ENCODE peak calls at places on chromosomes 16 and 17, in eight cellular contexts. One of them, this sample, is unnamed.

GRCh38 chr16:83561876-83562275 is 245.9 kb upstream of the HSBP1 start:
- DNase-seq in AG04450: no peak
- DNase-seq in thoracic aorta: no peak
- DNase-seq in ascending aorta: no peak
- DNase-seq in heart right ventricle: no peak
- DNase-seq in left lung: no peak
- DNase-seq in transverse colon: no peak
- DNase-seq in suprapubic skin: no peak
- DNase-seq in this sample: no peak

GRCh38 chr17:9643611-9644010 is 1.7 kb upstream of the USP43 start:
- DNase-seq in AG04450: no peak
- DNase-seq in thoracic aorta: no peak
- DNase-seq in ascending aorta: no peak
- DNase-seq in heart right ventricle: no peak
- DNase-seq in left lung: no peak
- DNase-seq in transverse colon: no peak
- DNase-seq in suprapubic skin: no peak
- DNase-seq in this sample: no peak

GRCh38 chr17:21295036-21295952 is 10.8 kb downstream of the MAP2K3 start:
- DNase-seq in AG04450: no peak
- DNase-seq in thoracic aorta: no peak
- DNase-seq in ascending aorta: no peak
- DNase-seq in heart right ventricle: peak; percentile 80
- DNase-seq in left lung: peak; percentile 84
- DNase-seq in transverse colon: peak; percentile 55
- DNase-seq in suprapubic skin: no peak
- DNase-seq in this sample: peak; percentile 80

GRCh38 chr16:81431554-81432353 is 12.9 kb upstream of the CMIP start:
- DNase-seq in AG04450: peak; percentile 20
- DNase-seq in thoracic aorta: no peak
- DNase-seq in ascending aorta: peak; percentile 76
- DNase-seq in heart right ventricle: no peak
- DNase-seq in left lung: no peak
- DNase-seq in transverse colon: no peak
- DNase-seq in suprapubic skin: peak; percentile 75
- DNase-seq in this sample: no peak

GRCh38 chr17:61567045-61567802 is 23.8 kb downstream of the NACA2 start:
- DNase-seq in AG04450: no peak
- DNase-seq in thoracic aorta: no peak
- DNase-seq in ascending aorta: no peak
- DNase-seq in heart right ventricle: no peak
- DNase-seq in left lung: no peak
- DNase-seq in transverse colon: no peak
- DNase-seq in suprapubic skin: no peak
- DNase-seq in this sample: no peak

GRCh38 chr16:26951950-26952349 is 114.8 kb upstream of the C16orf82 start:
- DNase-seq in AG04450: no peak
- DNase-seq in thoracic aorta: no peak
- DNase-seq in ascending aorta: no peak
- DNase-seq in heart right ventricle: no peak
- DNase-seq in left lung: no peak
- DNase-seq in transverse colon: no peak
- DNase-seq in suprapubic skin: no peak
- DNase-seq in this sample: no peak

GRCh38 chr17:9002610-9003354 is 18.5 kb upstream of the NTN1 start:
- DNase-seq in AG04450: no peak
- DNase-seq in thoracic aorta: no peak
- DNase-seq in ascending aorta: peak; percentile 65
- DNase-seq in heart right ventricle: peak; percentile 32
- DNase-seq in left lung: peak; percentile 80
- DNase-seq in transverse colon: no peak
- DNase-seq in suprapubic skin: no peak
- DNase-seq in this sample: peak; percentile 48

GRCh38 chr17:83067071-83067717 is 12.2 kb upstream of the METRNL start:
- DNase-seq in AG04450: no peak
- DNase-seq in thoracic aorta: peak; percentile 0
- DNase-seq in ascending aorta: peak; percentile 55
- DNase-seq in heart right ventricle: peak; percentile 7
- DNase-seq in left lung: peak; percentile 69
- DNase-seq in transverse colon: peak; percentile 7
- DNase-seq in suprapubic skin: peak; percentile 54
- DNase-seq in this sample: peak; percentile 7

GRCh38 chr17:43766413-43767052 is 7.9 kb upstream of the SOST start:
- DNase-seq in AG04450: no peak
- DNase-seq in thoracic aorta: no peak
- DNase-seq in ascending aorta: peak; percentile 80
- DNase-seq in heart right ventricle: peak; percentile 47
- DNase-seq in left lung: no peak
- DNase-seq in transverse colon: peak; percentile 62
- DNase-seq in suprapubic skin: no peak
- DNase-seq in this sample: peak; percentile 55

GRCh38 chr16:85519540-85520231 is 93.4 kb upstream of the GSE1 start:
- DNase-seq in AG04450: no peak
- DNase-seq in thoracic aorta: no peak
- DNase-seq in ascending aorta: no peak
- DNase-seq in heart right ventricle: no peak
- DNase-seq in left lung: no peak
- DNase-seq in transverse colon: no peak
- DNase-seq in suprapubic skin: no peak
- DNase-seq in this sample: no peak

GRCh38 chr17:15361592-15361991 is 20.2 kb upstream of the TEKT3 start:
- DNase-seq in AG04450: no peak
- DNase-seq in thoracic aorta: no peak
- DNase-seq in ascending aorta: no peak
- DNase-seq in heart right ventricle: no peak
- DNase-seq in left lung: no peak
- DNase-seq in transverse colon: no peak
- DNase-seq in suprapubic skin: no peak
- DNase-seq in this sample: no peak

GRCh38 chr17:72812823-72813222 is 279.7 kb downstream of the SLC39A11 start:
- DNase-seq in AG04450: peak; percentile 32
- DNase-seq in thoracic aorta: no peak
- DNase-seq in ascending aorta: no peak
- DNase-seq in heart right ventricle: no peak
- DNase-seq in left lung: no peak
- DNase-seq in transverse colon: no peak
- DNase-seq in suprapubic skin: no peak
- DNase-seq in this sample: no peak

GRCh38 chr17:44772308-44773024 is 13.7 kb downstream of the ADAM11 start:
- DNase-seq in AG04450: no peak
- DNase-seq in thoracic aorta: no peak
- DNase-seq in ascending aorta: no peak
- DNase-seq in heart right ventricle: no peak
- DNase-seq in left lung: no peak
- DNase-seq in transverse colon: no peak
- DNase-seq in suprapubic skin: no peak
- DNase-seq in this sample: no peak

GRCh38 chr17:59830846-59831486 is 61.8 kb downstream of the TUBD1 start:
- DNase-seq in AG04450: no peak
- DNase-seq in thoracic aorta: no peak
- DNase-seq in ascending aorta: no peak
- DNase-seq in heart right ventricle: no peak
- DNase-seq in left lung: no peak
- DNase-seq in transverse colon: no peak
- DNase-seq in suprapubic skin: no peak
- DNase-seq in this sample: no peak

GRCh38 chr17:57860414-57860999 is 10.7 kb upstream of the MRPS23 start:
- DNase-seq in AG04450: no peak
- DNase-seq in thoracic aorta: no peak
- DNase-seq in ascending aorta: no peak
- DNase-seq in heart right ventricle: no peak
- DNase-seq in left lung: peak; percentile 20
- DNase-seq in transverse colon: no peak
- DNase-seq in suprapubic skin: no peak
- DNase-seq in this sample: no peak

GRCh38 chr17:72121164-72122001 is 563 bp downstream of the SOX9 start:
- DNase-seq in AG04450: no peak
- DNase-seq in thoracic aorta: no peak
- DNase-seq in ascending aorta: no peak
- DNase-seq in heart right ventricle: peak; percentile 46
- DNase-seq in left lung: peak; percentile 86
- DNase-seq in transverse colon: peak; percentile 42
- DNase-seq in suprapubic skin: no peak
- DNase-seq in this sample: peak; percentile 59

GRCh38 chr16:31357324-31358156 is 2.6 kb downstream of the ITGAX start:
- DNase-seq in AG04450: no peak
- DNase-seq in thoracic aorta: no peak
- DNase-seq in ascending aorta: no peak
- DNase-seq in heart right ventricle: no peak
- DNase-seq in left lung: no peak
- DNase-seq in transverse colon: no peak
- DNase-seq in suprapubic skin: no peak
- DNase-seq in this sample: no peak

GRCh38 chr16:5903797-5904196 is 806.2 kb upstream of the EEF2KMT start:
- DNase-seq in AG04450: no peak
- DNase-seq in thoracic aorta: no peak
- DNase-seq in ascending aorta: no peak
- DNase-seq in heart right ventricle: no peak
- DNase-seq in left lung: no peak
- DNase-seq in transverse colon: no peak
- DNase-seq in suprapubic skin: no peak
- DNase-seq in this sample: no peak

GRCh38 chr16:52976539-52977167 is 76.0 kb downstream of the CHD9NB start:
- DNase-seq in AG04450: no peak
- DNase-seq in thoracic aorta: no peak
- DNase-seq in ascending aorta: no peak
- DNase-seq in heart right ventricle: no peak
- DNase-seq in left lung: no peak
- DNase-seq in transverse colon: no peak
- DNase-seq in suprapubic skin: no peak
- DNase-seq in this sample: no peak
- TF ChIP-seq CTCF in AG04450: peak; percentile 35
- TF ChIP-seq CTCF in thoracic aorta: no peak
- TF ChIP-seq CTCF in ascending aorta: peak; percentile 8
- TF ChIP-seq CTCF in heart right ventricle: peak; percentile 50
- TF ChIP-seq CTCF in left lung: peak; percentile 15
- TF ChIP-seq CTCF in transverse colon: peak; percentile 37
- TF ChIP-seq CTCF in suprapubic skin: no peak
- TF ChIP-seq CTCF in this sample: no peak

GRCh38 chr16:75402174-75402820 is 31.0 kb downstream of the CFDP1 start:
- DNase-seq in AG04450: no peak
- DNase-seq in thoracic aorta: no peak
- DNase-seq in ascending aorta: no peak
- DNase-seq in heart right ventricle: no peak
- DNase-seq in left lung: no peak
- DNase-seq in transverse colon: no peak
- DNase-seq in suprapubic skin: no peak
- DNase-seq in this sample: no peak

GRCh38 chr16:75406943-75407342 is 26.4 kb downstream of the CFDP1 start:
- DNase-seq in AG04450: no peak
- DNase-seq in thoracic aorta: no peak
- DNase-seq in ascending aorta: no peak
- DNase-seq in heart right ventricle: no peak
- DNase-seq in left lung: no peak
- DNase-seq in transverse colon: no peak
- DNase-seq in suprapubic skin: no peak
- DNase-seq in this sample: no peak

GRCh38 chr16:75402821-75403475 is 30.4 kb downstream of the CFDP1 start:
- DNase-seq in AG04450: no peak
- DNase-seq in thoracic aorta: no peak
- DNase-seq in ascending aorta: no peak
- DNase-seq in heart right ventricle: no peak
- DNase-seq in left lung: no peak
- DNase-seq in transverse colon: no peak
- DNase-seq in suprapubic skin: no peak
- DNase-seq in this sample: no peak

GRCh38 chr16:75398333-75398732 is 35.0 kb downstream of the CFDP1 start:
- DNase-seq in AG04450: no peak
- DNase-seq in thoracic aorta: no peak
- DNase-seq in ascending aorta: no peak
- DNase-seq in heart right ventricle: no peak
- DNase-seq in left lung: no peak
- DNase-seq in transverse colon: no peak
- DNase-seq in suprapubic skin: no peak
- DNase-seq in this sample: peak; percentile 25

DNA sequence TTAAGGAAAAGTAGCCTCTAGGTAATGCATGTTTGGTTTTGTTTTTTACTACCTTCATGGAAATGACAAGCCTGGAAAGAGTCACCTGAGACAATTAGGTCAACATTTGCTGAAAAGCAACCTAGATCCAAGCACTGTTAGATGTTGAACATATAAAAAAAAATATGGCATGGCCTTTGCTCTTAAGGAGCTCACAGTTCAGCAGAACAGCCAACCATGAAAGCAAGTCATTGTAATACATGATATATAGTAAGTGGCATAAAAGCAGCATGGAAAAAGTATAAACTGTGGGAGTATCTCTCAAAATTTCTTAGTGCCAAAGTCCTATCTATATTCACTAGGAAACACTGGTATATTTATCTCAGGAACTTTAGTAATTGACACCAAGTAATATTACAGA is 31.6 kb downstream of the CFDP1 start:
- DNase-seq in AG04450: no peak
- DNase-seq in thoracic aorta: no peak
- DNase-seq in ascending aorta: no peak
- DNase-seq in heart right ventricle: no peak
- DNase-seq in left lung: no peak
- DNase-seq in transverse colon: no peak
- DNase-seq in suprapubic skin: no peak
- DNase-seq in this sample: no peak
- H3K27ac ChIP-seq in AG04450: no peak overlapping the region
- H3K27ac ChIP-seq in thoracic aorta: peak overlapping the region; percentile 85
- H3K27ac ChIP-seq in ascending aorta: peak overlapping the region; percentile 86
- H3K27ac ChIP-seq in heart right ventricle: peak overlapping the region; percentile 71
- H3K27ac ChIP-seq in left lung: peak overlapping the region; percentile 23
- H3K27ac ChIP-seq in transverse colon: peak overlapping the region; percentile 68
- H3K27ac ChIP-seq in suprapubic skin: peak overlapping the region; percentile 53
- H3K27ac ChIP-seq in this sample: peak overlapping the region; percentile 33

DNA sequence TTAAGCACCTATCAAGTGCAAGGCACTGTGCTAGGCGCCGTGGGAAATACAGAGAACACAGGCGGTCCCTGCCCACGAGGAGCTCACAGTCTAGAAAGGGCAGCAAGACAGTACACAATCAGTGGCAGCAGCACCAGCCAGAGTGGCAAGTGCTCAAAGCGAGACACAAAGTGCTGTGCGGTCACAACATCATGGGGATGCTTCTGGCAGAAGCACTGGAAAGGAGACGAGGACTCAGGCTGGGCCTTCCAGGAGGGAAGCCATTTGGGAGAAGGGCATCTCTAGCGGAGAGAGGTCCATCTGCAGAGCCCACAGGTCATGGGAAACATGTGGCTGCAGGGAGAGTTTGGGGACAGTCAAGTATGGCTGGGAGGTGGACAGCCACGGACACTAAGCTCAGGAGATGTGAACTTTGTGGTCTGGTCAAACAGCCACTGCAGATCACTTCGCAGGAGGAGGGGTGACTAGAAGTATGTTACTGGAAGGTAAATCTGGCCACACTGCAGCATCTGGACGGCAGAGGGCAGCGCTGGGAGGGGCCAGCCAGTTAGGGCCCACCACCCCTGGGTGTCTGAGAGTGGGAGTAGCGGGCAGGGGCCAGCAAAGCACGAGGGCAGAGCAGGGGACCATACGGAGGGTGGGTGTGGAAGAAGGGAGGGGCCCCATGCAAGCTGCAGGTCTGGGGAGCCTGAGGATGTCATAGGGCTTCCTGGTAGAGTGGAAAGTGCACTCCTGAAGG is 71.1 kb downstream of the N4BP1 start:
- DNase-seq in AG04450: no peak
- DNase-seq in thoracic aorta: no peak
- DNase-seq in ascending aorta: no peak
- DNase-seq in heart right ventricle: no peak
- DNase-seq in left lung: peak; percentile 66
- DNase-seq in transverse colon: no peak
- DNase-seq in suprapubic skin: no peak
- DNase-seq in this sample: no peak
- TF ChIP-seq CTCF in AG04450: peak; percentile 46
- TF ChIP-seq CTCF in thoracic aorta: no peak
- TF ChIP-seq CTCF in ascending aorta: peak; percentile 10
- TF ChIP-seq CTCF in heart right ventricle: peak; percentile 55
- TF ChIP-seq CTCF in left lung: no peak
- TF ChIP-seq CTCF in transverse colon: peak; percentile 35
- TF ChIP-seq CTCF in suprapubic skin: no peak
- TF ChIP-seq CTCF in this sample: peak; percentile 38

GRCh38 chr16:1542166-1542500 is 8.7 kb downstream of the TMEM204 start:
- DNase-seq in AG04450: no peak
- DNase-seq in thoracic aorta: no peak
- DNase-seq in ascending aorta: no peak
- DNase-seq in heart right ventricle: no peak
- DNase-seq in left lung: no peak
- DNase-seq in transverse colon: no peak
- DNase-seq in suprapubic skin: no peak
- DNase-seq in this sample: no peak
- H3K27ac ChIP-seq in AG04450: no peak overlapping the region
- H3K27ac ChIP-seq in thoracic aorta: peak overlapping the region; percentile 22
- H3K27ac ChIP-seq in ascending aorta: peak overlapping the region; percentile 89
- H3K27ac ChIP-seq in heart right ventricle: peak overlapping the region; percentile 97
- H3K27ac ChIP-seq in left lung: peak overlapping the region; percentile 73
- H3K27ac ChIP-seq in transverse colon: peak overlapping the region; percentile 87
- H3K27ac ChIP-seq in suprapubic skin: no peak overlapping the region
- H3K27ac ChIP-seq in this sample: no peak overlapping the region

This sample was measured in body of pancreas.